ENCODE peak calls at places on chromosomes 4 and X, in seven cellular contexts. One of them, this sample, is unnamed.

GRCh38 chrX:16712825-16713155 is 321 bp upstream of the CTPS2 start:
- DNase-seq in thoracic aorta: no peak
- DNase-seq in hepatocyte: no peak
- DNase-seq in endodermal cell: no peak
- DNase-seq in esophagus squamous epithelium: no peak
- DNase-seq in endothelial cell of umbilical vein: peak; percentile 45
- DNase-seq in A549: no peak
- DNase-seq in this sample: no peak

GRCh38 chrX:11464836-11465458 is 171.7 kb downstream of the AMELX start:
- DNase-seq in endodermal cell: no peak
- DNase-seq in hepatocyte: no peak
- DNase-seq in esophagus squamous epithelium: no peak
- DNase-seq in endothelial cell of umbilical vein: no peak
- DNase-seq in thoracic aorta: no peak
- DNase-seq in A549: no peak
- DNase-seq in this sample: no peak

GRCh38 chrX:130028196-130028595 is 45.8 kb downstream of the BCORL1 start:
- DNase-seq in endothelial cell of umbilical vein: peak; percentile 33
- DNase-seq in hepatocyte: peak; percentile 35
- DNase-seq in thoracic aorta: no peak
- DNase-seq in endodermal cell: peak; percentile 71
- DNase-seq in esophagus squamous epithelium: no peak
- DNase-seq in A549: peak; percentile 57
- DNase-seq in this sample: peak; percentile 76

GRCh38 chr4:79663157-79663556 is 255.1 kb upstream of the GK2 start:
- DNase-seq in endothelial cell of umbilical vein: no peak
- DNase-seq in endodermal cell: no peak
- DNase-seq in hepatocyte: no peak
- DNase-seq in esophagus squamous epithelium: no peak
- DNase-seq in A549: no peak
- DNase-seq in thoracic aorta: no peak
- DNase-seq in this sample: no peak

GRCh38 chrX:24207826-24208225 is 58.3 kb downstream of the ZFX start:
- DNase-seq in hepatocyte: no peak
- DNase-seq in endothelial cell of umbilical vein: no peak
- DNase-seq in esophagus squamous epithelium: no peak
- DNase-seq in thoracic aorta: no peak
- DNase-seq in endodermal cell: no peak
- DNase-seq in A549: no peak
- DNase-seq in this sample: no peak

GRCh38 chrX:74160358-74160757 is 143.6 kb upstream of the ZCCHC13 start:
- DNase-seq in thoracic aorta: no peak
- DNase-seq in endothelial cell of umbilical vein: no peak
- DNase-seq in endodermal cell: no peak
- DNase-seq in hepatocyte: no peak
- DNase-seq in A549: no peak
- DNase-seq in esophagus squamous epithelium: no peak
- DNase-seq in this sample: no peak

GRCh38 chrX:47189906-47190305 is 3.7 kb upstream of the UBA1 start:
- DNase-seq in thoracic aorta: no peak
- DNase-seq in A549: no peak
- DNase-seq in hepatocyte: no peak
- DNase-seq in endodermal cell: no peak
- DNase-seq in esophagus squamous epithelium: no peak
- DNase-seq in endothelial cell of umbilical vein: no peak
- DNase-seq in this sample: no peak

GRCh38 chr4:3250956-3251690 is 2.2 kb downstream of the MSANTD1 start:
- DNase-seq in A549: no peak
- DNase-seq in endodermal cell: peak; percentile 85
- DNase-seq in esophagus squamous epithelium: no peak
- DNase-seq in endothelial cell of umbilical vein: no peak
- DNase-seq in hepatocyte: no peak
- DNase-seq in thoracic aorta: no peak
- DNase-seq in this sample: peak; percentile 83

GRCh38 chr4:81833596-81833995 is 361.9 kb upstream of the RASGEF1B start:
- DNase-seq in endodermal cell: no peak
- DNase-seq in esophagus squamous epithelium: no peak
- DNase-seq in hepatocyte: no peak
- DNase-seq in A549: no peak
- DNase-seq in endothelial cell of umbilical vein: no peak
- DNase-seq in thoracic aorta: no peak
- DNase-seq in this sample: no peak

GRCh38 chrX:150282953-150283352 is 80.2 kb upstream of the MAMLD1 start:
- DNase-seq in esophagus squamous epithelium: no peak
- DNase-seq in hepatocyte: no peak
- DNase-seq in endothelial cell of umbilical vein: no peak
- DNase-seq in thoracic aorta: no peak
- DNase-seq in endodermal cell: no peak
- DNase-seq in A549: no peak
- DNase-seq in this sample: no peak

GRCh38 chr4:183797041-183797444 is 108.1 kb upstream of the STOX2 start:
- DNase-seq in esophagus squamous epithelium: no peak
- DNase-seq in thoracic aorta: no peak
- DNase-seq in endodermal cell: no peak
- DNase-seq in endothelial cell of umbilical vein: no peak
- DNase-seq in hepatocyte: peak; percentile 35
- DNase-seq in A549: peak; percentile 50
- DNase-seq in this sample: peak; percentile 87

GRCh38 chr4:146520894-146521542 is 722 bp downstream of the SLC10A7 start:
- DNase-seq in hepatocyte: peak; percentile 69
- DNase-seq in endothelial cell of umbilical vein: peak; percentile 79
- DNase-seq in endodermal cell: no peak
- DNase-seq in esophagus squamous epithelium: no peak
- DNase-seq in A549: peak; percentile 6
- DNase-seq in thoracic aorta: no peak
- DNase-seq in this sample: no peak

GRCh38 chr4:176789955-176790354 is 2.8 kb downstream of the VEGFC start:
- DNase-seq in hepatocyte: peak; percentile 50
- DNase-seq in endothelial cell of umbilical vein: peak; percentile 81
- DNase-seq in A549: peak; percentile 70
- DNase-seq in endodermal cell: no peak
- DNase-seq in esophagus squamous epithelium: no peak
- DNase-seq in thoracic aorta: no peak
- DNase-seq in this sample: no peak

GRCh38 chr4:110193822-110194761 is 4.3 kb downstream of the ELOVL6 start:
- DNase-seq in esophagus squamous epithelium: peak; percentile 0
- DNase-seq in endodermal cell: peak; percentile 95
- DNase-seq in thoracic aorta: no peak
- DNase-seq in A549: peak; percentile 93
- DNase-seq in hepatocyte: peak; percentile 93
- DNase-seq in endothelial cell of umbilical vein: peak; percentile 95
- DNase-seq in this sample: peak; percentile 81

GRCh38 chr4:181976743-181977142 is 266.5 kb upstream of the TENM3 start:
- DNase-seq in endothelial cell of umbilical vein: no peak
- DNase-seq in esophagus squamous epithelium: no peak
- DNase-seq in hepatocyte: no peak
- DNase-seq in A549: no peak
- DNase-seq in endodermal cell: no peak
- DNase-seq in thoracic aorta: no peak
- DNase-seq in this sample: no peak

GRCh38 chr4:77538574-77539157 is 67.0 kb upstream of the CXCL13 start:
- DNase-seq in esophagus squamous epithelium: no peak
- DNase-seq in endodermal cell: no peak
- DNase-seq in endothelial cell of umbilical vein: peak; percentile 5
- DNase-seq in A549: peak; percentile 60
- DNase-seq in thoracic aorta: no peak
- DNase-seq in hepatocyte: peak; percentile 36
- DNase-seq in this sample: no peak

GRCh38 chr4:7377223-7377865 is 57.4 kb downstream of the PSAPL1 start:
- DNase-seq in esophagus squamous epithelium: no peak
- DNase-seq in hepatocyte: no peak
- DNase-seq in endodermal cell: no peak
- DNase-seq in thoracic aorta: no peak
- DNase-seq in endothelial cell of umbilical vein: no peak
- DNase-seq in A549: no peak
- DNase-seq in this sample: no peak

GRCh38 chr4:147782087-147782781 is 50.3 kb downstream of the ARHGAP10 start:
- DNase-seq in A549: no peak
- DNase-seq in thoracic aorta: no peak
- DNase-seq in esophagus squamous epithelium: no peak
- DNase-seq in endothelial cell of umbilical vein: peak; percentile 30
- DNase-seq in endodermal cell: no peak
- DNase-seq in hepatocyte: peak; percentile 10
- DNase-seq in this sample: no peak

GRCh38 chr4:101989551-101989950 is 199.0 kb downstream of the BANK1 start:
- DNase-seq in thoracic aorta: no peak
- DNase-seq in endodermal cell: no peak
- DNase-seq in endothelial cell of umbilical vein: no peak
- DNase-seq in esophagus squamous epithelium: no peak
- DNase-seq in A549: no peak
- DNase-seq in hepatocyte: no peak
- DNase-seq in this sample: no peak

GRCh38 chrX:154458954-154459829 is 1.1 kb downstream of the PLXNA3 start:
- DNase-seq in thoracic aorta: no peak
- DNase-seq in A549: no peak
- DNase-seq in endothelial cell of umbilical vein: no peak
- DNase-seq in esophagus squamous epithelium: no peak
- DNase-seq in hepatocyte: peak; percentile 44
- DNase-seq in endodermal cell: peak; percentile 58
- DNase-seq in this sample: no peak

GRCh38 chr4:169741569-169741968 is 16.2 kb downstream of the HPF1 start:
- DNase-seq in thoracic aorta: no peak
- DNase-seq in A549: no peak
- DNase-seq in hepatocyte: no peak
- DNase-seq in endodermal cell: no peak
- DNase-seq in esophagus squamous epithelium: no peak
- DNase-seq in endothelial cell of umbilical vein: no peak
- DNase-seq in this sample: no peak

GRCh38 chr4:54585321-54586000 is 72.3 kb upstream of the KIT start:
- DNase-seq in thoracic aorta: no peak
- DNase-seq in esophagus squamous epithelium: no peak
- DNase-seq in hepatocyte: peak; percentile 36
- DNase-seq in A549: no peak
- DNase-seq in endodermal cell: no peak
- DNase-seq in endothelial cell of umbilical vein: no peak
- DNase-seq in this sample: no peak

GRCh38 chr4:63578383-63578782 is 830.9 kb downstream of the TECRL start:
- DNase-seq in thoracic aorta: no peak
- DNase-seq in esophagus squamous epithelium: no peak
- DNase-seq in hepatocyte: no peak
- DNase-seq in A549: peak; percentile 1
- DNase-seq in endothelial cell of umbilical vein: no peak
- DNase-seq in endodermal cell: no peak
- DNase-seq in this sample: no peak
- TF ChIP-seq CTCF in thoracic aorta: no peak
- TF ChIP-seq CTCF in esophagus squamous epithelium: no peak
- TF ChIP-seq CTCF in hepatocyte: no peak
- TF ChIP-seq CTCF in A549: no peak
- TF ChIP-seq CTCF in endothelial cell of umbilical vein: no peak
- TF ChIP-seq CTCF in endodermal cell: peak; percentile 59
- TF ChIP-seq CTCF in this sample: no peak

GRCh38 chr4:6267573-6267972 is 2.1 kb upstream of the WFS1 start:
- DNase-seq in A549: no peak
- DNase-seq in endothelial cell of umbilical vein: no peak
- DNase-seq in endodermal cell: no peak
- DNase-seq in esophagus squamous epithelium: no peak
- DNase-seq in thoracic aorta: no peak
- DNase-seq in hepatocyte: no peak
- DNase-seq in this sample: no peak

GRCh38 chr4:6268650-6269399 is 825 bp upstream of the WFS1 start:
- DNase-seq in esophagus squamous epithelium: no peak
- DNase-seq in endodermal cell: no peak
- DNase-seq in thoracic aorta: no peak
- DNase-seq in hepatocyte: no peak
- DNase-seq in A549: no peak
- DNase-seq in endothelial cell of umbilical vein: no peak
- DNase-seq in this sample: no peak

GRCh38 chr4:6270691-6271121 is 1.1 kb downstream of the WFS1 start:
- DNase-seq in hepatocyte: no peak
- DNase-seq in esophagus squamous epithelium: no peak
- DNase-seq in A549: no peak
- DNase-seq in endothelial cell of umbilical vein: peak; percentile 14
- DNase-seq in endodermal cell: no peak
- DNase-seq in thoracic aorta: no peak
- DNase-seq in this sample: no peak

GRCh38 chr4:6269651-6270511 is at the start of gene WFS1:
- DNase-seq in A549: peak; percentile 97
- DNase-seq in endothelial cell of umbilical vein: peak; percentile 99
- DNase-seq in thoracic aorta: peak; percentile 92
- DNase-seq in esophagus squamous epithelium: peak; percentile 89
- DNase-seq in hepatocyte: peak; percentile 99
- DNase-seq in endodermal cell: peak; percentile 99
- DNase-seq in this sample: peak; percentile 99

GRCh38 chr4:6269400-6269650 is 325 bp upstream of the WFS1 start:
- DNase-seq in hepatocyte: no peak
- DNase-seq in endothelial cell of umbilical vein: no peak
- DNase-seq in A549: no peak
- DNase-seq in thoracic aorta: no peak
- DNase-seq in endodermal cell: no peak
- DNase-seq in esophagus squamous epithelium: no peak
- DNase-seq in this sample: no peak
- H3K4me3 ChIP-seq in hepatocyte: no peak overlapping the region
- H3K4me3 ChIP-seq in endothelial cell of umbilical vein: no peak overlapping the region
- H3K4me3 ChIP-seq in A549: peak overlapping the region; percentile 31
- H3K4me3 ChIP-seq in thoracic aorta: peak overlapping the region; percentile 83
- H3K4me3 ChIP-seq in endodermal cell: peak overlapping the region; percentile 69
- H3K4me3 ChIP-seq in esophagus squamous epithelium: peak overlapping the region; percentile 93
- H3K4me3 ChIP-seq in this sample: peak overlapping the region; percentile 86

GRCh38 chr4:152666946-152667345 is 12.9 kb downstream of the TMEM154 start:
- DNase-seq in endodermal cell: peak; percentile 41
- DNase-seq in endothelial cell of umbilical vein: no peak
- DNase-seq in thoracic aorta: no peak
- DNase-seq in esophagus squamous epithelium: no peak
- DNase-seq in A549: no peak
- DNase-seq in hepatocyte: no peak
- DNase-seq in this sample: no peak
- H3K4me1 ChIP-seq in endodermal cell: no peaks in the 10 kb centered on the region
- H3K4me1 ChIP-seq in endothelial cell of umbilical vein: no peaks in the 10 kb centered on the region
- H3K4me1 ChIP-seq in thoracic aorta: no peaks in the 10 kb centered on the region
- H3K4me1 ChIP-seq in esophagus squamous epithelium: no peaks in the 10 kb centered on the region
- H3K4me1 ChIP-seq in A549: no peaks in the 10 kb centered on the region
- H3K4me1 ChIP-seq in hepatocyte: no peaks in the 10 kb centered on the region
- H3K4me1 ChIP-seq in this sample: no peaks in the 10 kb centered on the region

GRCh38 chr4:1830234-1830633 is 25.7 kb downstream of the LETM1 start:
- DNase-seq in A549: no peak
- DNase-seq in thoracic aorta: no peak
- DNase-seq in hepatocyte: no peak
- DNase-seq in endothelial cell of umbilical vein: no peak
- DNase-seq in endodermal cell: no peak
- DNase-seq in esophagus squamous epithelium: no peak
- DNase-seq in this sample: no peak

GRCh38 chr4:1823545-1823932 is 30.4 kb downstream of the FGFR3 start:
- DNase-seq in hepatocyte: no peak
- DNase-seq in endothelial cell of umbilical vein: no peak
- DNase-seq in thoracic aorta: no peak
- DNase-seq in esophagus squamous epithelium: no peak
- DNase-seq in A549: no peak
- DNase-seq in endodermal cell: no peak
- DNase-seq in this sample: no peak

GRCh38 chr4:1825326-1825725 is 30.6 kb downstream of the LETM1 start:
- DNase-seq in esophagus squamous epithelium: no peak
- DNase-seq in endothelial cell of umbilical vein: no peak
- DNase-seq in endodermal cell: no peak
- DNase-seq in A549: no peak
- DNase-seq in hepatocyte: no peak
- DNase-seq in thoracic aorta: no peak
- DNase-seq in this sample: no peak

GRCh38 chr4:1824746-1825145 is 31.2 kb downstream of the LETM1 start:
- DNase-seq in hepatocyte: no peak
- DNase-seq in endothelial cell of umbilical vein: no peak
- DNase-seq in esophagus squamous epithelium: no peak
- DNase-seq in thoracic aorta: no peak
- DNase-seq in endodermal cell: no peak
- DNase-seq in A549: no peak
- DNase-seq in this sample: no peak

GRCh38 chr4:1826531-1827350 is 29.2 kb downstream of the LETM1 start:
- DNase-seq in endothelial cell of umbilical vein: no peak
- DNase-seq in A549: no peak
- DNase-seq in esophagus squamous epithelium: no peak
- DNase-seq in hepatocyte: no peak
- DNase-seq in thoracic aorta: no peak
- DNase-seq in endodermal cell: no peak
- DNase-seq in this sample: no peak
- TF ChIP-seq CTCF in endothelial cell of umbilical vein: no peak
- TF ChIP-seq CTCF in A549: no peak
- TF ChIP-seq CTCF in esophagus squamous epithelium: no peak
- TF ChIP-seq CTCF in hepatocyte: no peak
- TF ChIP-seq CTCF in thoracic aorta: no peak
- TF ChIP-seq CTCF in endodermal cell: no peak
- TF ChIP-seq CTCF in this sample: no peak